ENCODE peak calls at places on chromosomes 2 and 18, in seven cellular contexts. R is CD8-positive, alpha-beta T cell; W is psoas muscle; X is effector memory CD4-positive, alpha-beta T cell; Y is Karpas-422; D is GM23338; A is stomach. I is an unnamed sample.

GRCh38 chr2:215698566-215698965 is 262.7 kb upstream of the FN1 start:
- DNase-seq in R (no peak), W (no peak), X (no peak), Y (no peak), D (no peak), A (no peak), I (no peak)

GRCh38 chr2:71694501-71695234 is 241.3 kb downstream of the DYSF start:
- DNase-seq in R (no peak), W (no peak), X (no peak), Y (no peak), D (peak; percentile 82), A (no peak), I (no peak)

GRCh38 chr2:196059491-196059960 is 9.1 kb downstream of the DNAH7 start:
- DNase-seq in R (no peak), W (no peak), X (no peak), Y (peak; percentile 22), D (peak; percentile 41), A (no peak), I (peak; percentile 10)

GRCh38 chr2:1219901-1220691 is 193.2 kb upstream of the TPO start:
- DNase-seq in R (no peak), W (no peak), X (no peak), Y (no peak), D (no peak), A (no peak), I (no peak)

GRCh38 chr2:216752855-216753505 is 57.6 kb upstream of the IGFBP5 start:
- DNase-seq in R (no peak), W (no peak), X (no peak), Y (no peak), D (no peak), A (no peak), I (no peak)

GRCh38 chr2:81650048-81650971 is 1345.8 kb upstream of the LRRTM1 start:
- DNase-seq in R (no peak), W (no peak), X (no peak), Y (no peak), D (peak; percentile 42), A (no peak), I (no peak)

GRCh38 chr18:59518705-59519104 is 159.6 kb upstream of the LMAN1 start:
- DNase-seq in R (no peak), W (no peak), X (no peak), Y (no peak), D (no peak), A (no peak), I (no peak)

GRCh38 chr2:201704536-201704935 is 6.1 kb upstream of the MPP4 start:
- DNase-seq in R (no peak), W (no peak), X (no peak), Y (no peak), D (no peak), A (no peak), I (no peak)

GRCh38 chr2:239311132-239312040 is 89.4 kb downstream of the HDAC4 start:
- DNase-seq in R (no peak), W (peak; percentile 84), X (no peak), Y (no peak), D (no peak), A (peak; percentile 25), I (peak; percentile 52)

GRCh38 chr2:203463176-203463797 is 71.8 kb downstream of the RAPH1 start:
- DNase-seq in R (no peak), W (no peak), X (no peak), Y (no peak), D (no peak), A (no peak), I (no peak)

GRCh38 chr2:220226076-220226475 is 598.6 kb downstream of the SLC4A3 start:
- DNase-seq in R (no peak), W (no peak), X (no peak), Y (no peak), D (no peak), A (no peak), I (no peak)

GRCh38 chr2:97662895-97663625 is 784 bp downstream of the ACTR1B start:
- DNase-seq in R (peak; percentile 69), W (peak; percentile 76), X (peak; percentile 67), Y (peak; percentile 88), D (peak; percentile 83), A (peak; percentile 78), I (peak; percentile 73)

GRCh38 chr2:175855794-175856453 is 146.1 kb downstream of the LNPK start:
- DNase-seq in R (no peak), W (peak; percentile 62), X (no peak), Y (no peak), D (no peak), A (no peak), I (no peak)

GRCh38 chr2:229335877-229336346 is 64.8 kb upstream of the PID1 start:
- DNase-seq in R (no peak), W (no peak), X (no peak), Y (no peak), D (no peak), A (no peak), I (no peak)

GRCh38 chr18:3103576-3103975 is 90.6 kb upstream of the LPIN2 start:
- DNase-seq in R (no peak), W (no peak), X (no peak), Y (no peak), D (no peak), A (no peak), I (no peak)

GRCh38 chr2:163751696-163752095 is 15.9 kb upstream of the FIGN start:
- DNase-seq in R (no peak), W (no peak), X (no peak), Y (no peak), D (no peak), A (no peak), I (no peak)

GRCh38 chr2:79993144-79993543 is 311.4 kb downstream of the LRRTM1 start:
- DNase-seq in R (no peak), W (no peak), X (no peak), Y (no peak), D (no peak), A (no peak), I (no peak)

GRCh38 chr2:64727013-64727767 is 73.5 kb upstream of the SERTAD2 start:
- DNase-seq in R (no peak), W (no peak), X (no peak), Y (peak; percentile 95), D (no peak), A (no peak), I (no peak)
- H3K4me1 ChIP-seq in R (peaks cover 43% of the 10 kb centered on the region), W (peaks cover 15% of the 10 kb centered on the region), X (peaks cover 14% of the 10 kb centered on the region), Y (peaks cover 96% of the 10 kb centered on the region), D (peaks cover 15% of the 10 kb centered on the region), A (peaks cover 36% of the 10 kb centered on the region), I (peaks cover 30% of the 10 kb centered on the region)

DNA sequence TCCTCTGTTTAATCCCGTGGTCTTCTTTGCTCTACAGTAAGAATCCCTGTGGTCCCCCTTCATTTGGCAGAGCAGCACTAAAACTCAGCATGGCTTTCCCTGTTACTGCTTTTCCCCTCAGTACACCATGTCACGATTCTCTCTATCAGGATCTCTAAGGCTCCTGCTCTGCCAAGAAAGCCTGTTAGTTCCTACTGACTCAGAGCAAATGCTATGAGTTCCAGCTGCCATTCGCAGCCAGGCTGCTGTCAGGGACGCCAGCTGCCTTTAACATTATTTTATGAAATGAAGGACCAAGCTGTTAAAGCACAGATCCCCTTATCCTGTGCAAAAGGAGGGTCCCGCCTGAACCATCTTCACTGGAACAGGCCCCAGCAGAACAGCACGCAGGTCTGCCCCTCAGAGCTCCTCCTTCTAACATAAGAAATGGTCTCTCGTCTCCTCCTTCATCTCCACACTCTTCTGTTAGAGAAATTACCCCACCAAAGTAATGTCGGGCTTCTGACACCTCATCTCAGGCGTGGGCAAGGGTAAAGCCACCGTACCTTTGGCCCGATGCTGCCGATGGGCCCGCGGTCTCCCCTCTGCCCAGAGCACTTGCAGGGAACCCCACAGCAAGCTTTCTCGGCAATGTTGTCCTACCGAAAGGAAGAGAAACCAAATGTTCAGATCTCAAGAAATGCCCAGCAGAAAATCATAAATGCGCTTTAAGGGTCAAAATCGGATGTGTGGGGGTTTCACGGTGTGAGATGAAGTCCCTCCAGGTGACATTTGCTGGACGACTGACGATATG is 52.6 kb downstream of the COL6A3 start:
- DNase-seq in R (no peak), W (no peak), X (no peak), Y (no peak), D (no peak), A (no peak), I (no peak)
- H3K27ac ChIP-seq in R (no peak overlapping the region), W (no peak overlapping the region), X (no peak overlapping the region), Y (no peak overlapping the region), D (no peak overlapping the region), A (peak overlapping the region; percentile 53), I (no peak overlapping the region)

GRCh38 chr2:190360965-190361364 is 17.6 kb downstream of the INPP1 start:
- DNase-seq in R (no peak), W (no peak), X (no peak), Y (no peak), D (no peak), A (no peak), I (no peak)

GRCh38 chr2:190362894-190363293 is 19.5 kb downstream of the INPP1 start:
- DNase-seq in R (no peak), W (no peak), X (no peak), Y (no peak), D (no peak), A (no peak), I (no peak)

GRCh38 chr2:190361572-190361971 is 18.2 kb downstream of the INPP1 start:
- DNase-seq in R (no peak), W (no peak), X (no peak), Y (no peak), D (no peak), A (no peak), I (no peak)

GRCh38 chr2:190359896-190360376 is 16.5 kb downstream of the INPP1 start:
- DNase-seq in R (peak; percentile 61), W (peak; percentile 48), X (no peak), Y (no peak), D (peak; percentile 21), A (peak; percentile 59), I (peak; percentile 65)

DNA sequence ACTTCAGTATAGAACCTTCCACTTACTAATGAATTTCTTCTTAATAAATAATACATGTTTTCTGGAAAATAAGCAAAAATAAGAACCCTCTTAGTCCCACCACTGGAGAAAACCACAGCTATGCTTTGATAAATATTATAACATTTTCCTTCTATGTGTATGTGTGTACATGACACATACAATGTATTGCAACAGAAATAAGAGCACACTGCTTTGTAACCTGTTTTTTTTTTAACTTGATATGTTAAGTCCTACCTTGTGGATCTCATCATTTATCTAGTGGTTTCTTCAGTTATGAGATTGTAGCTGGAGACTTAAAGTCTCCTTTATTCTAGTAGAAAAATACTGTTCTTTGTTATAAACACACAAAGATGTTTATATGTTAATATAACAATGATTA is 17.2 kb downstream of the INPP1 start:
- DNase-seq in R (no peak), W (no peak), X (no peak), Y (no peak), D (no peak), A (no peak), I (no peak)
- H3K4me3 ChIP-seq in R (peak overlapping the region; percentile 60), W (no peak overlapping the region), X (peak overlapping the region; percentile 63), Y (no peak overlapping the region), D (no peak overlapping the region), A (peak overlapping the region; percentile 24), I (no peak overlapping the region)

GRCh38 chr2:69935011-69935410 is 20.1 kb downstream of the MXD1 start:
- DNase-seq in R (no peak), W (no peak), X (no peak), Y (no peak), D (no peak), A (no peak), I (no peak)
- H3K4me1 ChIP-seq in R (peaks cover 6% of the 10 kb centered on the region), W (peaks cover 18% of the 10 kb centered on the region), X (no peaks in the 10 kb centered on the region), Y (peaks cover 13% of the 10 kb centered on the region), D (peaks cover 8% of the 10 kb centered on the region), A (peaks cover 17% of the 10 kb centered on the region), I (peaks cover 5% of the 10 kb centered on the region)

I was measured in body of pancreas.